ENCODE peak calls at places on chromosomes 4 and X, in six cellular contexts. F is H4, B is tibial nerve, A is AG20443, P is skeletal muscle cell, M is T-helper 1 cell. R is an unnamed sample.

GRCh38 chrX:42290608-42291007 is 367.3 kb upstream of the CASK start:
- DNase-seq in F (peak), B (no peak), A (peak), P (no peak), M (no peak), R (no peak)

GRCh38 chr4:145909773-145910172 is 28.9 kb downstream of the ZNF827 start:
- DNase-seq in F (no peak), B (no peak), A (no peak), P (no peak), M (no peak), R (no peak)

GRCh38 chr4:80592950-80593349 is 257.4 kb downstream of the CFAP299 start:
- DNase-seq in F (no peak), B (no peak), A (no peak), P (no peak), M (no peak), R (no peak)

GRCh38 chr4:119490335-119490734 is 138.3 kb downstream of the PDE5A start:
- DNase-seq in F (peak), B (no peak), A (no peak), P (no peak), M (no peak), R (no peak)

GRCh38 chrX:109940411-109940810 is 62.5 kb upstream of the TMEM164 start:
- DNase-seq in F (no peak), B (no peak), A (no peak), P (no peak), M (no peak), R (no peak)

GRCh38 chr4:108527729-108528128 is 92.6 kb upstream of the RPL34 start:
- DNase-seq in F (no peak), B (no peak), A (no peak), P (no peak), M (no peak), R (no peak)

GRCh38 chr4:155618183-155618838 is 48.3 kb upstream of the GUCY1A1 start:
- DNase-seq in F (no peak), B (no peak), A (no peak), P (no peak), M (no peak), R (no peak)

GRCh38 chrX:19563327-19563726 is 48.0 kb upstream of the MAP3K15 start:
- DNase-seq in F (no peak), B (no peak), A (no peak), P (no peak), M (no peak), R (no peak)

GRCh38 chr4:153112071-153112460 is 92.2 kb upstream of the TRIM2 start:
- DNase-seq in F (no peak), B (no peak), A (no peak), P (no peak), M (no peak), R (peak)

GRCh38 chr4:145939856-145940255 is 1.2 kb upstream of the ZNF827 start:
- DNase-seq in F (no peak), B (no peak), A (no peak), P (no peak), M (no peak), R (no peak)

GRCh38 chr4:71251266-71251665 is 87.6 kb upstream of the SLC4A4 start:
- DNase-seq in F (no peak), B (no peak), A (peak), P (no peak), M (no peak), R (no peak)

GRCh38 chrX:119382606-119383005 is 16.5 kb upstream of the SLC25A43 start:
- DNase-seq in F (no peak), B (no peak), A (no peak), P (no peak), M (no peak), R (no peak)

GRCh38 chr4:123397276-123398150 is 918 bp downstream of the SPRY1 start:
- DNase-seq in F (no peak), B (peak), A (peak), P (no peak), M (peak), R (peak)

GRCh38 chr4:18012807-18013462 is 8.6 kb downstream of the LCORL start:
- DNase-seq in F (no peak), B (no peak), A (no peak), P (no peak), M (no peak), R (no peak)

GRCh38 chrX:120749141-120749846 is 119.4 kb upstream of the C1GALT1C1 start:
- DNase-seq in F (no peak), B (no peak), A (peak), P (no peak), M (no peak), R (no peak)

GRCh38 chr4:38046735-38047487 is 86.7 kb downstream of the PTTG2 start:
- DNase-seq in F (no peak), B (no peak), A (no peak), P (peak), M (no peak), R (no peak)

GRCh38 chr4:26015906-26016305 is 101.9 kb downstream of the SMIM20 start:
- DNase-seq in F (no peak), B (no peak), A (no peak), P (no peak), M (no peak), R (no peak)

GRCh38 chrX:23937100-23937499 is 29.3 kb downstream of the CXorf58 start:
- DNase-seq in F (peak), B (no peak), A (no peak), P (peak), M (no peak), R (no peak)

GRCh38 chr4:184514121-184514988 is 40.0 kb upstream of the IRF2 start:
- DNase-seq in F (peak), B (peak), A (peak), P (peak), M (no peak), R (no peak)